ENCODE peak calls at places on chromosomes 16 and 17, in ten cellular contexts. C is heart right ventricle, H is RWPE1, T is body of pancreas, K is A549, S is pancreas, F is cardiac muscle cell, U is epithelial cell of esophagus, B is cardiac fibroblast, Q is heart left ventricle. I is an unnamed sample.
A peak's percentile ranks its signal among the peaks of the same experiment; 100 is the strongest.

GRCh38 chr16:77273815-77274214 is 74.6 kb downstream of the SYCE1L start:
- DNase-seq in C (no peak), H (no peak), T (no peak), K (no peak), S (no peak), F (no peak), U (peak; percentile 18), B (no peak), Q (no peak), I (peak; percentile 84)

GRCh38 chr17:49823614-49824013 is 24.3 kb downstream of the TAC4 start:
- DNase-seq in C (no peak), H (no peak), T (no peak), K (no peak), S (no peak), F (no peak), U (no peak), B (no peak), Q (no peak), I (no peak)

GRCh38 chr17:79618383-79619067 is 7.7 kb upstream of the RBFOX3 start:
- DNase-seq in C (no peak), H (no peak), T (peak; percentile 5), K (no peak), S (no peak), F (no peak), U (no peak), B (no peak), Q (no peak), I (no peak)

GRCh38 chr17:82086941-82087906 is 10.8 kb downstream of the FASN start:
- DNase-seq in C (no peak), H (no peak), T (no peak), K (no peak), S (peak; percentile 68), F (no peak), U (no peak), B (no peak), Q (no peak), I (no peak)

GRCh38 chr17:75549246-75550138 is 24.0 kb downstream of the LLGL2 start:
- DNase-seq in C (no peak), H (peak; percentile 68), T (peak; percentile 94), K (peak; percentile 74), S (peak; percentile 95), F (peak; percentile 83), U (peak; percentile 70), B (no peak), Q (no peak), I (no peak)

GRCh38 chr16:2085669-2086068 is 37.9 kb downstream of the TSC2 start:
- DNase-seq in C (no peak), H (no peak), T (no peak), K (no peak), S (no peak), F (no peak), U (no peak), B (peak; percentile 23), Q (no peak), I (peak; percentile 29)

GRCh38 chr16:20851601-20852000 is 45.3 kb downstream of the REXO5 start:
- DNase-seq in C (peak; percentile 77), H (peak; percentile 79), T (peak; percentile 54), K (peak; percentile 20), S (no peak), F (peak; percentile 67), U (peak; percentile 89), B (peak; percentile 99), Q (peak; percentile 76), I (peak; percentile 99)

GRCh38 chr17:42253601-42254000 is 22.6 kb downstream of the STAT5B start:
- DNase-seq in C (no peak), H (no peak), T (no peak), K (no peak), S (no peak), F (no peak), U (no peak), B (no peak), Q (no peak), I (no peak)

GRCh38 chr16:47849736-47850135 is 306.1 kb downstream of the ABCC12 start:
- DNase-seq in C (no peak), H (no peak), T (no peak), K (no peak), S (no peak), F (no peak), U (no peak), B (no peak), Q (no peak), I (no peak)

GRCh38 chr17:12415031-12415430 is 250.7 kb upstream of the MYOCD start:
- DNase-seq in C (no peak), H (peak; percentile 3), T (no peak), K (peak; percentile 18), S (no peak), F (no peak), U (peak; percentile 46), B (peak; percentile 14), Q (no peak), I (peak; percentile 10)

GRCh38 chr17:82845163-82845807 is 5.5 kb upstream of the ZNF750 start:
- DNase-seq in C (peak; percentile 86), H (no peak), T (peak; percentile 7), K (no peak), S (no peak), F (no peak), U (no peak), B (peak; percentile 54), Q (peak; percentile 82), I (no peak)

GRCh38 chr17:34639706-34640425 is 60.5 kb downstream of the TMEM132E start:
- DNase-seq in C (no peak), H (no peak), T (peak; percentile 20), K (no peak), S (no peak), F (no peak), U (no peak), B (no peak), Q (no peak), I (no peak)

GRCh38 chr17:8954339-8954738 is 11.2 kb downstream of the PIK3R5 start:
- DNase-seq in C (peak; percentile 51), H (no peak), T (peak; percentile 23), K (no peak), S (no peak), F (no peak), U (no peak), B (no peak), Q (peak; percentile 66), I (no peak)

GRCh38 chr16:50594332-50595260 is 46.4 kb downstream of the NKD1 start:
- DNase-seq in C (no peak), H (no peak), T (no peak), K (no peak), S (peak; percentile 47), F (no peak), U (no peak), B (no peak), Q (no peak), I (no peak)

GRCh38 chr16:50595854-50596253 is 47.7 kb downstream of the NKD1 start:
- DNase-seq in C (no peak), H (no peak), T (no peak), K (no peak), S (peak; percentile 29), F (no peak), U (no peak), B (no peak), Q (no peak), I (no peak)

GRCh38 chr16:50591800-50592771 is 43.9 kb downstream of the NKD1 start:
- DNase-seq in C (peak; percentile 58), H (no peak), T (peak; percentile 98), K (no peak), S (peak; percentile 98), F (peak; percentile 66), U (no peak), B (no peak), Q (peak; percentile 65), I (peak; percentile 45)

GRCh38 chr16:50592996-50593395 is 44.8 kb downstream of the NKD1 start:
- DNase-seq in C (no peak), H (no peak), T (no peak), K (no peak), S (no peak), F (no peak), U (no peak), B (no peak), Q (no peak), I (no peak)

DNA sequence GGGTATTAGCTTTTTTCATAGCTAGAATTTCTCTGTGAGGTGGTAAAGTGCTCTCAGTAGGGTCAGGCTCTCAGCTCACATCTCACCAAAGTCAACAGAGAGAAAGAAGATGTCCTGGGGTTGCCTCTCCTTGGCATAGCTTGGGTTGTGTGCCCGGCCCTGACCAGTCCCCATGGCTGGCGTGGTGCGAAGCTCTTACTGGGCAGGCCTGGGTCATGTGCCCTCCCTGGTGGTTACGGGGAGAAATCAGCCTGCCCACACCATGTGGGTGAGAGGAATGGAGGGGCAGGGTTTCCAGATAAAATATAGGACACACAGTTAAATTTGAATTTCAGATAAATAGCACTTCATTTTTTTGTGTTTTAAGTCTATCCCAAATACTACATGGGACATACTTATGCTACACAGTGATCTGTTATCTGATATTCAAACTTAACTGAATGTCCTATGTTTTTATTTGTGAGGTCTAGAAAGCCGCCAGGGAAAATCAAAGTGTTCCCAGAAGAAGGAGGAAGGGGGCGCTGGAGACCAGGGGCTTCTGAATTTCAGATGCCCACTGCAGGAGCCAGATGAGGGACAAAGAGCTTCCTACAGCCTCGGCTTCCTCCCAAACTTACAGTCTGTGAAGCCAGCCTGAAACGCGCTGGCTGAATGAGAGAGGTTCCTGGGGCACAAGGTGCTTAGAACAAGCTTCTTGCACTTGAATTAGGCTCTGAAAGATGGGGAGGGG is 45.4 kb downstream of the NKD1 start:
- DNase-seq in C (no peak), H (no peak), T (no peak), K (no peak), S (no peak), F (peak; percentile 70), U (no peak), B (peak; percentile 56), Q (no peak), I (no peak)
- TF ChIP-seq CTCF in C (peak; percentile 54), H (no peak), T (no peak), K (no peak), S (no peak), F (peak; percentile 55), U (no peak), B (peak; percentile 15), Q (peak; percentile 27), I (peak; percentile 22)

GRCh38 chr17:6231886-6232767 is 161.9 kb downstream of the WSCD1 start:
- DNase-seq in C (no peak), H (peak; percentile 84), T (no peak), K (peak; percentile 37), S (no peak), F (no peak), U (peak; percentile 55), B (no peak), Q (no peak), I (no peak)
- TF ChIP-seq CTCF in C (no peak), H (no peak), T (no peak), K (no peak), S (no peak), F (no peak), U (no peak), B (no peak), Q (no peak), I (no peak)

GRCh38 chr17:68794636-68795503 is 160.3 kb downstream of the ABCA8 start:
- DNase-seq in C (peak; percentile 53), H (no peak), T (no peak), K (no peak), S (no peak), F (no peak), U (peak; percentile 16), B (peak; percentile 81), Q (peak; percentile 55), I (peak; percentile 87)
- TF ChIP-seq CTCF in C (peak; percentile 52), H (peak; percentile 53), T (no peak), K (peak; percentile 15), S (no peak), F (peak; percentile 48), U (peak; percentile 43), B (peak; percentile 39), Q (peak; percentile 24), I (peak; percentile 60)

DNA sequence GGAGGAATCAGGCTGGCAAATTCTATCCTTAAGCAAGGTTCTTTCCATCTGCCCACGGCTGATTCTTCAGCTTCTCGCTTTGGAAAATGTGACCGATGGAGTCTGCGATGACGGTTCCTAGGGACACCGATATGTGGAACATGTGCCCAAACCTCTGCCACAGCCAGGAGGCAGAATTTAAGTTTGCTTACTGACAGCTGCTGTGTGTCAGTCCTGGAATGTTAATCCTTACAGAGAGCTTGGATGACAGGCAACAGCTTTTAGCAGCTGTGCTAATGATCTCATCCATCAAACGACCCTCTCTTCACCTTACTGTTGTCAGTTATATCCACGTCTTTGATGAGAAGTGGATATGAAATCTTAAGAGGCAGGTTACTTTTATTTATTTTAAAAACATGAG is 11.4 kb upstream of the MYH13 start:
- DNase-seq in C (no peak), H (no peak), T (no peak), K (no peak), S (no peak), F (peak; percentile 34), U (no peak), B (peak; percentile 10), Q (no peak), I (no peak)
- TF ChIP-seq CTCF in C (no peak), H (no peak), T (no peak), K (no peak), S (no peak), F (no peak), U (no peak), B (no peak), Q (no peak), I (no peak)